ENCODE peak calls at places on chromosomes 7 and 10, in five cellular contexts. K is Peyer's patch, R is gastrocnemius medialis, W is bronchial epithelial cell, G is NB4. N is an unnamed sample.

GRCh38 chr10:132700168-132701098 is 85.5 kb downstream of the NKX6-2 start:
- DNase-seq in W (no peak), R (no peak), G (no peak), K (peak), N (no peak)

GRCh38 chr7:112739436-112740180 is 50.6 kb downstream of the TMEM168 start:
- DNase-seq in G (no peak), W (no peak), K (no peak), R (no peak), N (no peak)

GRCh38 chr7:156892086-156892800 is 740 bp downstream of the LMBR1 start:
- DNase-seq in R (peak), K (peak), G (peak), W (no peak), N (peak)

GRCh38 chr10:52213511-52213831 is 100.6 kb upstream of the DKK1 start:
- DNase-seq in K (no peak), G (no peak), R (peak), W (peak), N (peak)

GRCh38 chr7:149071641-149072437 is 18.7 kb downstream of the ZNF786 start:
- DNase-seq in K (no peak), W (no peak), G (peak), R (no peak), N (peak)

GRCh38 chr10:49398000-49398861 is 2.3 kb upstream of the DRGX start:
- DNase-seq in K (peak), W (peak), R (no peak), G (peak), N (peak)

GRCh38 chr7:107846324-107846723 is 43.3 kb upstream of the SLC26A3 start:
- DNase-seq in G (peak), W (no peak), R (no peak), K (no peak), N (no peak)

GRCh38 chr7:90455163-90456030 is 14.0 kb upstream of the PTTG1IP2 start:
- DNase-seq in R (no peak), K (no peak), G (peak), W (peak), N (peak)

GRCh38 chr10:130243015-130243414 is 106.8 kb downstream of the GLRX3 start:
- DNase-seq in W (no peak), K (no peak), G (peak), R (no peak), N (no peak)

GRCh38 chr10:32314588-32314987 is 32.4 kb downstream of the EPC1 start:
- DNase-seq in K (no peak), G (no peak), R (no peak), W (no peak), N (no peak)

GRCh38 chr10:12481956-12482355 is 132.6 kb downstream of the CAMK1D start:
- DNase-seq in R (no peak), G (no peak), K (no peak), W (no peak), N (no peak)

GRCh38 chr7:34137176-34137575 is 231.8 kb downstream of the BMPER start:
- DNase-seq in G (no peak), W (no peak), R (no peak), K (no peak), N (no peak)

DNA sequence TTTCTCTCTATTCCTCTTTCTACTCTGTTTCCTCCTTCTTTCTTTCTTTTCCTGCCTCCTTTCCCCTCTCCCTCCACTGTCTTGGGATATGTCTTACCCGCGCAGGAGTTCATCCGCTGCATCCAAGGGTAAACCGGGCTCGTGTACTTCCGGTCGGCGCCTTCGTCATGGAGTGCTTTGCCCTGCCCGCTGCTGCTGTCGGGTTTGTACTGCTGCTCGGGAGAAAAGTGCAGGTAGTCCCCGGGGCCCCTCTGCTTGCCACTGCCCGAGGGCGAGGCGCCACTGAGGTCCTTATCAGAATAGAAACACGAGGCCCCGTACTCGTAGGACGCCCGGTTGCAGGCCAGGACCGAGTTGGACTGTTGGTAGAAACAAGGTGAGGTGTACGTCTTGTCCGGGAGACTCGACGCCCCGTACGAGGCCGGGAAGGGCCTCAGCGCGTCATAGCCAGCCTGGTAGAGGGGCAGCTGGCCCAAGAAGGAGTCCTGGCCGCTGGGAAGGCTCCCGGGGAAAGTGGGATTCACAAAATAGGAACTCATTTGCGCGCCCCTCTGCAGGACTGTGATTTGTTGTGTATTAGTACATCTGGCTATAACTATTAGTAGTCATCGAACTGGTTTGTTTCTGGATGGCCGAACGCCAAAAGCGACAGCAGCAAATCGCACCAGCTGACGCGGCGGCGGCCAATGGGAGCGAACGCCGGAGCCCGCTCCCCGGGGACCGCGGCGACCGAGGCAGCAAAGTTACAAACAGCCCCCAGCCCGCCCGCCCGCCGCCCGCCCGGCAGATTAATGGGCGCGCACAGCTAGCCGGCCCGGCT is at the start of gene HOXA6:
- DNase-seq in W (no peak), R (peak), K (peak), G (no peak), N (peak)
- H3K4me3 ChIP-seq in W (no peak), R (peak), K (peak), G (peak), N (no peak)

GRCh38 chr10:34746094-34746493 is 69.0 kb downstream of the PARD3 start:
- DNase-seq in G (no peak), R (no peak), W (peak), K (no peak), N (peak)

GRCh38 chr10:34748767-34749166 is 66.3 kb downstream of the PARD3 start:
- DNase-seq in R (no peak), W (no peak), G (no peak), K (no peak), N (no peak)

GRCh38 chr10:34745244-34745643 is 69.9 kb downstream of the PARD3 start:
- DNase-seq in R (no peak), K (no peak), W (no peak), G (no peak), N (no peak)

GRCh38 chr10:34751272-34751671 is 63.8 kb downstream of the PARD3 start:
- DNase-seq in W (no peak), K (no peak), R (no peak), G (no peak), N (no peak)

GRCh38 chr10:34748357-34748756 is 66.7 kb downstream of the PARD3 start:
- DNase-seq in G (no peak), R (no peak), W (no peak), K (no peak), N (no peak)
- TF ChIP-seq CTCF in G (no peak), R (no peak), W (no peak), K (no peak), N (no peak)

GRCh38 chr7:43113622-43114450 is 1.4 kb downstream of the HECW1 start:
- DNase-seq in G (no peak), K (no peak), R (no peak), W (no peak), N (no peak)

GRCh38 chr7:43112941-43113621 is 634 bp downstream of the HECW1 start:
- DNase-seq in W (no peak), R (no peak), G (no peak), K (no peak), N (peak)

GRCh38 chr7:43116451-43116850 is 4.0 kb downstream of the HECW1 start:
- DNase-seq in G (no peak), K (no peak), W (no peak), R (no peak), N (no peak)

GRCh38 chr7:43112088-43112940 is at the start of gene HECW1:
- DNase-seq in G (no peak), W (no peak), R (no peak), K (no peak), N (no peak)

GRCh38 chr7:43114451-43114765 is 2.0 kb downstream of the HECW1 start:
- DNase-seq in R (no peak), G (no peak), W (no peak), K (no peak), N (no peak)
- H3K4me3 ChIP-seq in R (no peak), G (no peak), W (no peak), K (no peak), N (no peak)

GRCh38 chr7:85186521-85187241 is at the start of gene SEMA3D:
- DNase-seq in W (peak), K (peak), G (peak), R (peak), N (peak)

GRCh38 chr7:85186083-85186520 is 754 bp downstream of the SEMA3D start:
- DNase-seq in G (no peak), W (peak), K (peak), R (no peak), N (peak)

GRCh38 chr7:85183296-85183695 is 3.6 kb downstream of the SEMA3D start:
- DNase-seq in W (no peak), K (no peak), R (no peak), G (no peak), N (no peak)

GRCh38 chr7:85184599-85185354 is 2.1 kb downstream of the SEMA3D start:
- DNase-seq in R (no peak), W (no peak), K (no peak), G (no peak), N (no peak)

DNA sequence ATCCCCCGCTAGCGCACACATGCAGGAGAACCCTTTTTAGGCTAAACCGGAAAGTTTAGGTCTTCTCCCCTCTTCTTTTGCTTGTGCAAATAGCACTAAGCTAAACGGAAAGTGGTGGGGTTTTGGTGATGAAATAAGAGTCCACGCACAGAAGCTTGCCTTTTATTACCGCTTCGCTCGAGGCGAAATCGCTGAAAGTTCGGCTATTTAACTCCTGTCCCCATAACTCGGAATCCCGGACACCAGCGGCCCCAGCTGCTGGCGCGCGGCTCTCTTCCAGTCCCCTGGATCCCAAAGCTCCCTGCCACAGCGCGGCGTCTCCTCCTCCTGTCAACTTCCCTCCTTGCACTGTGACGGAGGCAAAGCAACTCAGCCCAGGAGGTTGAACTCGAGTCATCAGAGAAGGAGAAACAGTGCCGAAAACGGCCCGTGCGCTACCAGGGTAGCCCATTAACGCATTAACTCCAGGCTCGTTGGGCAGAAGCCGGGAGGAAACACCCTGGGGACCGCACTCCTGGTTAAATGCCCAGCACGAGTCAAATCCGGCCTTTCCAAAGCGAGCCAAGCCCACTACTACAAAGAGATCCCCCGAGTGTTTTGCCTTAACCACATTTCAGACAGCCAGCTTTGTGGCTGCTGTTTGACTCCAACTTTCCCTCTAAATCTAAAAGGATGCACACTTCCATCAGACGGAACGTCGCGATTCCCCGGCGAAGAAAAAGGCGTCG is 1.3 kb downstream of the SEMA3D start:
- DNase-seq in G (no peak), W (peak), R (no peak), K (peak), N (peak)
- TF ChIP-seq CTCF in G (no peak), W (peak), R (no peak), K (no peak), N (peak)

GRCh38 chr7:26398436-26399308 is 107.0 kb downstream of the SNX10 start:
- DNase-seq in W (peak), R (peak), G (peak), K (peak), N (peak)

GRCh38 chr7:26397326-26397725 is 105.7 kb downstream of the SNX10 start:
- DNase-seq in G (no peak), W (no peak), R (peak), K (no peak), N (no peak)

GRCh38 chr7:26399747-26400146 is 108.1 kb downstream of the SNX10 start:
- DNase-seq in W (no peak), R (no peak), K (no peak), G (no peak), N (no peak)

GRCh38 chr7:26399309-26399610 is 107.6 kb downstream of the SNX10 start:
- DNase-seq in W (no peak), K (no peak), G (no peak), R (no peak), N (no peak)

GRCh38 chr7:26397786-26398435 is 106.2 kb downstream of the SNX10 start:
- DNase-seq in G (peak), K (peak), R (peak), W (no peak), N (no peak)
- H3K4me3 ChIP-seq in G (peak), K (peak), R (peak), W (peak), N (peak)

DNA sequence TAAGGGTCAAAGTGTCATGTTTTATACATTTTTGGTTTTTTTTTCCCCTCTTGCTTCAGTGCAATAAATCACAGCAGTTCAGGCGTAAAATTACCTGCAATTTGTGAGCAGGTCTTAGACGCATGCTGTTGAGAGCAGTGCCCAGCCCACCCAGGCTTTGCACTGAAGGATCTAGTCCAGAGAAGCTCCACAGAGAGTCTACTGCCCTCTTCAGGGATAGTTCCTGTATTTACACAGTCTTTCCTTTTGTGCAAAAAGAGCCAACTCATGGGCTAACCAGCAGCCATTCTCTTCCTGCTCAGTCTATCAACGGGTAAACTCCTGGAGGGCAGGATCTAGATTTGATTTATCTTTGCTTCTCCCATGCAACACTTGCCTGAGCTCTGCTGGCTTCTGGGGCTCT is 82.2 kb upstream of the NAMPT start:
- DNase-seq in K (no peak), G (peak), R (no peak), W (peak), N (peak)
- TF ChIP-seq CTCF in K (no peak), G (peak), R (no peak), W (peak), N (peak)

DNA sequence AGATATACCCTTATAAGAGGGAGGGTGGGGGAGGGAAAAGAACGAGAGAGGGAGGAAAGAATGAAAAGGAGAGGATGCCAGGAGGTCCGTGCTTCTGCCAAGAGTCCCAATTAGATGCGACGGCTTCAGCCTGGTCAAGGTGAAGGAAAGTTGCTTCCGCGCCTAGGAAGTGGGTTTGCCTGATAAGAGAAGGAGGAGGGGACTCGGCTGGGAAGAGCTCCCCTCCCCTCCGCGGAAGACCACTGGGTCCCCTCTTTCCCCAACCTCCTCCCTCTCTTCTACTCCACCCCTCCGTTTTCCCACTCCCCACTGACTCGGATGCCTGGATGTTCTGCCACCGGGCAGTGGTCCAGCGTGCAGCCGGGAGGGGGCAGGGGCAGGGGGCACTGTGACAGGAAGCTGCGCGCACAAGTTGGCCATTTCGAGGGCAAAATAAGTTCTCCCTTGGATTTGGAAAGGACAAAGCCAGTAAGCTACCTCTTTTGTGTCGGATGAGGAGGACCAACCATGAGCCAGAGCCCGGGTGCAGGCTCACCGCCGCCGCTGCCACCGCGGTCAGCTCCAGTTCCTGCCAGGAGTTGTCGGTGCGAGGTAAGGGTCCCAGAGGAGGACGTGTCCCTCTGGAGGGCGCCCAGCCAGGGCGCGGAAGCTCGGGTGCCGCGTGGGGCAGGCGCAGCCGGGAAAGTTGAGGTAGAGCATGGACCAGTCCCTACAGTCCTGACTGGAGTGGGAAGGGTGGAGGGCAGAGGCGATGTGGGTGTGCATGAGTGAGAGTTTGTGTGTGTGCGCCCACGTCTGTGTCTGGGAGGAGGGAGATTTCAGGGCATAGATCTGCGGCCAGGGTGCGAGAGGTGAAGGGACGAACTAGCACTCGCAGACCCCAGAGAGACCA is 819 bp downstream of the GRM3 start:
- DNase-seq in R (no peak), G (no peak), W (no peak), K (no peak), N (no peak)
- H3K4me3 ChIP-seq in R (peak), G (no peak), W (no peak), K (no peak), N (no peak)

N was measured in epithelial cell of esophagus.